ENCODE peak calls at places on chromosomes 13 and 19, in six cellular contexts. One of them, this sample, is unnamed. For H3K9me3, the result is how much of the 10 kb centered on the place peaks cover.

GRCh38 chr19:39582442-39582841 is 19.9 kb upstream of the LGALS13 start:
- DNase-seq in heart left ventricle: no peak
- DNase-seq in tibial nerve: no peak
- DNase-seq in ovary: no peak
- DNase-seq in IMR-90: no peak
- DNase-seq in Peyer's patch: no peak
- DNase-seq in this sample: no peak

GRCh38 chr13:98441056-98441676 is 135.7 kb downstream of the STK24 start:
- DNase-seq in heart left ventricle: no peak
- DNase-seq in tibial nerve: no peak
- DNase-seq in ovary: no peak
- DNase-seq in IMR-90: no peak
- DNase-seq in Peyer's patch: no peak
- DNase-seq in this sample: no peak

GRCh38 chr13:43522788-43523187 is 264.0 kb downstream of the ENOX1 start:
- DNase-seq in heart left ventricle: no peak
- DNase-seq in tibial nerve: no peak
- DNase-seq in ovary: no peak
- DNase-seq in IMR-90: peak
- DNase-seq in Peyer's patch: no peak
- DNase-seq in this sample: no peak

GRCh38 chr19:38793186-38793585 is 4.2 kb downstream of the LGALS7B start:
- DNase-seq in heart left ventricle: no peak
- DNase-seq in tibial nerve: no peak
- DNase-seq in ovary: no peak
- DNase-seq in IMR-90: peak
- DNase-seq in Peyer's patch: no peak
- DNase-seq in this sample: no peak

GRCh38 chr19:44608391-44608821 is 5.0 kb upstream of the IGSF23 start:
- DNase-seq in heart left ventricle: no peak
- DNase-seq in tibial nerve: no peak
- DNase-seq in ovary: no peak
- DNase-seq in IMR-90: peak
- DNase-seq in Peyer's patch: no peak
- DNase-seq in this sample: no peak

GRCh38 chr13:109989686-109990085 is 203.3 kb upstream of the IRS2 start:
- DNase-seq in heart left ventricle: no peak
- DNase-seq in tibial nerve: no peak
- DNase-seq in ovary: no peak
- DNase-seq in IMR-90: peak
- DNase-seq in Peyer's patch: no peak
- DNase-seq in this sample: no peak

GRCh38 chr19:38662508-38663155 is 15.2 kb downstream of the ACTN4 start:
- DNase-seq in heart left ventricle: no peak
- DNase-seq in tibial nerve: no peak
- DNase-seq in ovary: no peak
- DNase-seq in IMR-90: no peak
- DNase-seq in Peyer's patch: no peak
- DNase-seq in this sample: no peak

GRCh38 chr13:52832268-52832667 is 16.2 kb downstream of the PCDH8 start:
- DNase-seq in heart left ventricle: no peak
- DNase-seq in tibial nerve: no peak
- DNase-seq in ovary: no peak
- DNase-seq in IMR-90: no peak
- DNase-seq in Peyer's patch: no peak
- DNase-seq in this sample: no peak

GRCh38 chr19:1396019-1396767 is 5.1 kb downstream of the GAMT start:
- DNase-seq in heart left ventricle: no peak
- DNase-seq in tibial nerve: no peak
- DNase-seq in ovary: no peak
- DNase-seq in IMR-90: no peak
- DNase-seq in Peyer's patch: no peak
- DNase-seq in this sample: no peak

GRCh38 chr13:54989418-54989817 is 1960.8 kb downstream of the OLFM4 start:
- DNase-seq in heart left ventricle: no peak
- DNase-seq in tibial nerve: no peak
- DNase-seq in ovary: no peak
- DNase-seq in IMR-90: no peak
- DNase-seq in Peyer's patch: no peak
- DNase-seq in this sample: no peak

GRCh38 chr13:50129923-50130685 is 114.9 kb downstream of the KCNRG start:
- DNase-seq in heart left ventricle: peak
- DNase-seq in tibial nerve: peak
- DNase-seq in ovary: peak
- DNase-seq in IMR-90: no peak
- DNase-seq in Peyer's patch: peak
- DNase-seq in this sample: no peak

GRCh38 chr13:79658333-79658975 is 177.5 kb downstream of the NDFIP2 start:
- DNase-seq in heart left ventricle: no peak
- DNase-seq in tibial nerve: no peak
- DNase-seq in ovary: no peak
- DNase-seq in IMR-90: no peak
- DNase-seq in Peyer's patch: no peak
- DNase-seq in this sample: no peak

GRCh38 chr13:98300956-98301641 is 124.0 kb upstream of the RNF113B start:
- DNase-seq in heart left ventricle: no peak
- DNase-seq in tibial nerve: no peak
- DNase-seq in ovary: no peak
- DNase-seq in IMR-90: peak
- DNase-seq in Peyer's patch: no peak
- DNase-seq in this sample: peak

GRCh38 chr19:38020331-38020730 is 113.3 kb downstream of the SIPA1L3 start:
- DNase-seq in heart left ventricle: no peak
- DNase-seq in tibial nerve: no peak
- DNase-seq in ovary: no peak
- DNase-seq in IMR-90: no peak
- DNase-seq in Peyer's patch: no peak
- DNase-seq in this sample: no peak

GRCh38 chr19:5055457-5055776 is 86.5 kb downstream of the KDM4B start:
- DNase-seq in heart left ventricle: no peak
- DNase-seq in tibial nerve: no peak
- DNase-seq in ovary: no peak
- DNase-seq in IMR-90: no peak
- DNase-seq in Peyer's patch: no peak
- DNase-seq in this sample: no peak

GRCh38 chr13:44347905-44348304 is 25.7 kb upstream of the SERP2 start:
- DNase-seq in heart left ventricle: no peak
- DNase-seq in tibial nerve: no peak
- DNase-seq in ovary: no peak
- DNase-seq in IMR-90: peak
- DNase-seq in Peyer's patch: no peak
- DNase-seq in this sample: no peak

GRCh38 chr13:42046448-42046847 is 2.0 kb upstream of the DGKH start:
- DNase-seq in heart left ventricle: no peak
- DNase-seq in tibial nerve: no peak
- DNase-seq in ovary: no peak
- DNase-seq in IMR-90: no peak
- DNase-seq in Peyer's patch: no peak
- DNase-seq in this sample: no peak

GRCh38 chr13:42049454-42049780 is 969 bp downstream of the DGKH start:
- DNase-seq in heart left ventricle: no peak
- DNase-seq in tibial nerve: no peak
- DNase-seq in ovary: no peak
- DNase-seq in IMR-90: no peak
- DNase-seq in Peyer's patch: no peak
- DNase-seq in this sample: no peak

GRCh38 chr13:42047561-42048322 is 706 bp upstream of the DGKH start:
- DNase-seq in heart left ventricle: peak
- DNase-seq in tibial nerve: no peak
- DNase-seq in ovary: peak
- DNase-seq in IMR-90: peak
- DNase-seq in Peyer's patch: peak
- DNase-seq in this sample: peak

GRCh38 chr13:42048323-42048624 is 174 bp upstream of the DGKH start:
- DNase-seq in heart left ventricle: peak
- DNase-seq in tibial nerve: no peak
- DNase-seq in ovary: peak
- DNase-seq in IMR-90: no peak
- DNase-seq in Peyer's patch: no peak
- DNase-seq in this sample: no peak

GRCh38 chr13:42048625-42049453 is at the start of gene DGKH:
- DNase-seq in heart left ventricle: peak
- DNase-seq in tibial nerve: peak
- DNase-seq in ovary: peak
- DNase-seq in IMR-90: peak
- DNase-seq in Peyer's patch: peak
- DNase-seq in this sample: peak
- TF ChIP-seq POLR2A in heart left ventricle: peak
- TF ChIP-seq POLR2A in tibial nerve: no peak
- TF ChIP-seq POLR2A in ovary: no peak
- TF ChIP-seq POLR2A in IMR-90: peak
- TF ChIP-seq POLR2A in Peyer's patch: peak
- TF ChIP-seq POLR2A in this sample: no peak

DNA sequence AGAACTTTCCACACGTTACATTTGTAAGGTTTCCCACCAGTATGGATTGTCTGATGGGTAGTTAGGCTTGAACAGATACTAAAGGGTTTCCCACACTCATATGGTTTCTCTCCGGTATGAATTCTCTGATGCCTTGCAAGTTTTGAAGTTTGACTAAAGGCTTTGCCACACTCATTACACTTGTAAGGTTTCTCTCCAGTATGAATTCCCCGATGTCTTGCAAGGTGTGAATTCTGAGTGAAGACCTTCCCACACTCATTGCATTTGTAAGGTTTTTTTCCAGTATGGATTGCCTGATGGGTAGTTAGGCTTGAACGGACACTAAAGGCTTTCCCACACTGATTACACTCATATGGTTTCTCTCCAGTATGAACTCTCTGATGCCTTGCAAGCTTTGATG is 7.6 kb upstream of the ZNF415 start:
- DNase-seq in heart left ventricle: no peak
- DNase-seq in tibial nerve: no peak
- DNase-seq in ovary: no peak
- DNase-seq in IMR-90: no peak
- DNase-seq in Peyer's patch: no peak
- DNase-seq in this sample: no peak
- H3K9me3 ChIP-seq in heart left ventricle: under half
- H3K9me3 ChIP-seq in tibial nerve: under half
- H3K9me3 ChIP-seq in ovary: under half
- H3K9me3 ChIP-seq in IMR-90: under half
- H3K9me3 ChIP-seq in Peyer's patch: under half
- H3K9me3 ChIP-seq in this sample: under half

DNA sequence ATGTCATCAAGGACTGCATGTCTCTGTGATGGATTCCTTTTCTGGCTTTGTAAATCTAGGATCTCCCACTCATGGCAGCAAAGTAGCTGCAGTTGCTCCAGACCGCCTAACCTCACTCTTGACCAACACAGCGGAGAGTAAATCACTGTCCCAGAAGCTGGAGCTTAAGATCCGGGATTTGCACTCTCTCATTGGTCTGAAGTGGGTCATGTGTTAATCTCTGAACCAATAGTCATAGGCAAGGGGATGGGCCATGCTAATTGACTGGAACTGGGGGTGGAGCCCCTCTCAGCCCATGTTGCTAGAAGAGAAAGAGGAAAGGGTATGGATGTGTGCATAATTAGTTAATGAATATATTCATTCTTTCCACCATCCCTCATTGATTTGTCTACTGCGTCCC is 34.0 kb downstream of the VAV1 start:
- DNase-seq in heart left ventricle: no peak
- DNase-seq in tibial nerve: no peak
- DNase-seq in ovary: no peak
- DNase-seq in IMR-90: no peak
- DNase-seq in Peyer's patch: no peak
- DNase-seq in this sample: peak
- TF ChIP-seq POLR2A in heart left ventricle: no peak
- TF ChIP-seq POLR2A in tibial nerve: no peak
- TF ChIP-seq POLR2A in ovary: no peak
- TF ChIP-seq POLR2A in IMR-90: no peak
- TF ChIP-seq POLR2A in Peyer's patch: no peak
- TF ChIP-seq POLR2A in this sample: no peak

GRCh38 chr13:83229574-83230300 is 652.5 kb downstream of the SLITRK1 start:
- DNase-seq in heart left ventricle: no peak
- DNase-seq in tibial nerve: no peak
- DNase-seq in ovary: no peak
- DNase-seq in IMR-90: peak
- DNase-seq in Peyer's patch: no peak
- DNase-seq in this sample: no peak
- H3K9me3 ChIP-seq in heart left ventricle: under half
- H3K9me3 ChIP-seq in tibial nerve: under half
- H3K9me3 ChIP-seq in ovary: under half
- H3K9me3 ChIP-seq in IMR-90: under half
- H3K9me3 ChIP-seq in Peyer's patch: under half
- H3K9me3 ChIP-seq in this sample: under half

DNA sequence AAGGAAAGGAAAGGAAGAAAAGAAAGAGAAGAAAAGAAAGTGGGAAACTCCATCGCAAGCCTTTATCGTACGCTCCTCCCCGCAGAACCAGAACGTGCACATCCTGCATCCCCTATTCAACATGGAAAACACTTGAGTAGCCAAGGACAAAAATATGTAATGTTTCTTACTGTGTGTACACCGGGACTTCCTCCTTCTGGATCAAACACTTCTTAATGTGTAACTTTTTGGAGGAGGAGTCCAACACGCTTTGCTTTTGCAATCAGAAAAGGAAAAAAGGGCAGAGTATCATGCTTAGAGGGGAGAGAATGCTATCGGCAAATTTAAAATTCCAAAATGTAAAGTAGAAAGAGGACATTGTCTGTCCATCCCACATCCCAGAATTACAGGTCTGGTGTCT is 7.8 kb upstream of the SHFL start:
- DNase-seq in heart left ventricle: no peak
- DNase-seq in tibial nerve: no peak
- DNase-seq in ovary: no peak
- DNase-seq in IMR-90: no peak
- DNase-seq in Peyer's patch: no peak
- DNase-seq in this sample: no peak
- TF ChIP-seq POLR2A in heart left ventricle: no peak
- TF ChIP-seq POLR2A in tibial nerve: no peak
- TF ChIP-seq POLR2A in ovary: no peak
- TF ChIP-seq POLR2A in IMR-90: no peak
- TF ChIP-seq POLR2A in Peyer's patch: no peak
- TF ChIP-seq POLR2A in this sample: no peak

DNA sequence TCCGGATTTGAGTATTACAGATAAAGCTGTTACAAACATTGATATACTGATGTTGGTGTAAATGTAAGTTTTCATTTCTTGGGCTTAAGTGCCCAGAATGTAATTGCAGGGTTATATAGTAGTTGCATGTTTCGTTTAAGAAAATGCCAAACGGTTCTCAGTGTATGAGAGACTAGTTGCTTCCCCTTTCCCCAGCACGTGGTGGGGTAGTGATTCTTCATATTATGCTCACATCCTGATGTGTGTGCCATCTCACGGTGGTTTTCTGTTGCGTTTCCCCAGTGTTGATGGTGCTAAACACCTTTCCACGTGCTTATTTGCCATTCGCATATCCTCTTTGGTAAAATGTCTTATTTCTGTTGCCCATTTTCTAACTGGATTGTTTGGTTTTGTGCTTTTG is 34.7 kb upstream of the F7 start:
- DNase-seq in heart left ventricle: no peak
- DNase-seq in tibial nerve: no peak
- DNase-seq in ovary: no peak
- DNase-seq in IMR-90: no peak
- DNase-seq in Peyer's patch: no peak
- DNase-seq in this sample: no peak
- H3K9me3 ChIP-seq in heart left ventricle: under half
- H3K9me3 ChIP-seq in tibial nerve: under half
- H3K9me3 ChIP-seq in ovary: under half
- H3K9me3 ChIP-seq in IMR-90: under half
- H3K9me3 ChIP-seq in Peyer's patch: under half
- H3K9me3 ChIP-seq in this sample: under half

GRCh38 chr19:10691883-10692282 is 9.4 kb upstream of the QTRT1 start:
- DNase-seq in heart left ventricle: no peak
- DNase-seq in tibial nerve: no peak
- DNase-seq in ovary: no peak
- DNase-seq in IMR-90: no peak
- DNase-seq in Peyer's patch: no peak
- DNase-seq in this sample: no peak
- TF ChIP-seq POLR2A in heart left ventricle: no peak
- TF ChIP-seq POLR2A in tibial nerve: no peak
- TF ChIP-seq POLR2A in ovary: no peak
- TF ChIP-seq POLR2A in IMR-90: no peak
- TF ChIP-seq POLR2A in Peyer's patch: no peak
- TF ChIP-seq POLR2A in this sample: no peak

This sample was measured in testis.